ENCODE peak calls at places on chromosomes 1 and 21, in five cellular contexts. N, X, W, U and Y are unnamed samples.
A peak's percentile ranks its signal among the peaks of the same experiment; 100 is the strongest.

GRCh38 chr1:202501281-202501680 is 152.8 kb downstream of the PPP1R12B start:
- DNase-seq in U (peak; percentile 31), X (no peak), N (peak; percentile 41), W (peak; percentile 13), Y (peak; percentile 28)

GRCh38 chr1:17887646-17888395 is 132.7 kb downstream of the ACTL8 start:
- DNase-seq in N (no peak), W (no peak), U (no peak), X (no peak), Y (no peak)

GRCh38 chr1:173024543-173024942 is 26.2 kb downstream of the TNFSF18 start:
- DNase-seq in X (no peak), W (no peak), U (peak; percentile 62), N (no peak), Y (no peak)

GRCh38 chr21:44582055-44582454 is 1.7 kb upstream of the KRTAP10-5 start:
- DNase-seq in W (no peak), N (no peak), X (no peak), U (no peak), Y (no peak)

GRCh38 chr1:45196863-45197262 is 9.5 kb downstream of the ZSWIM5 start:
- DNase-seq in X (no peak), U (no peak), N (no peak), W (no peak), Y (no peak)

GRCh38 chr1:245448858-245449534 is 294.2 kb downstream of the KIF26B start:
- DNase-seq in X (no peak), U (no peak), W (no peak), N (no peak), Y (no peak)

GRCh38 chr1:204116539-204116938 is 35.3 kb downstream of the ETNK2 start:
- DNase-seq in W (no peak), U (no peak), N (no peak), X (no peak), Y (no peak)

GRCh38 chr1:158969855-158970254 is 38.5 kb downstream of the PYHIN1 start:
- DNase-seq in U (no peak), N (no peak), X (no peak), W (no peak), Y (no peak)

GRCh38 chr1:57520743-57521142 is 96.9 kb upstream of the DAB1 start:
- DNase-seq in N (no peak), U (no peak), X (no peak), W (no peak), Y (peak; percentile 16)

GRCh38 chr1:21885236-21886037 is 51.7 kb downstream of the HSPG2 start:
- DNase-seq in U (no peak), W (no peak), N (no peak), X (no peak), Y (no peak)

GRCh38 chr1:150168960-150169565 is 19.3 kb downstream of the PLEKHO1 start:
- DNase-seq in W (peak; percentile 87), X (no peak), U (peak; percentile 47), N (peak; percentile 65), Y (peak; percentile 77)

GRCh38 chr1:214296860-214297699 is 16.1 kb downstream of the SMYD2 start:
- DNase-seq in U (no peak), X (no peak), N (no peak), W (no peak), Y (peak; percentile 70)

GRCh38 chr1:17239420-17239819 is 9.5 kb upstream of the PADI3 start:
- DNase-seq in N (peak; percentile 91), X (peak; percentile 32), U (peak; percentile 45), W (peak; percentile 85), Y (peak; percentile 96)

GRCh38 chr21:24395320-24395933 is 1211.9 kb downstream of the MRPL39 start:
- DNase-seq in U (no peak), N (no peak), W (no peak), X (no peak), Y (no peak)

GRCh38 chr21:45867041-45867630 is 114.4 kb upstream of the COL6A1 start:
- DNase-seq in X (no peak), W (no peak), U (no peak), N (no peak), Y (no peak)

GRCh38 chr21:27076035-27076434 is 109.1 kb upstream of the ADAMTS5 start:
- DNase-seq in N (no peak), U (no peak), X (no peak), W (no peak), Y (no peak)

GRCh38 chr21:26072891-26073615 is 97.5 kb downstream of the APP start:
- DNase-seq in U (no peak), W (no peak), X (no peak), N (no peak), Y (no peak)

GRCh38 chr1:155207578-155208405 is at the start of gene THBS3:
- DNase-seq in U (no peak), X (no peak), W (no peak), N (no peak), Y (peak; percentile 61)

GRCh38 chr1:156112276-156113137 is 2.0 kb upstream of the LMNA start:
- DNase-seq in U (no peak), N (no peak), W (no peak), X (no peak), Y (no peak)

GRCh38 chr21:17576080-17576835 is 36.4 kb downstream of the BTG3 start:
- DNase-seq in N (no peak), X (no peak), U (no peak), W (no peak), Y (no peak)

GRCh38 chr1:98839840-98840239 is 164.8 kb downstream of the PLPPR5 start:
- DNase-seq in X (no peak), U (no peak), W (no peak), N (no peak), Y (no peak)

GRCh38 chr1:223706077-223706988 is 6.0 kb upstream of the CAPN2 start:
- DNase-seq in X (no peak), U (peak; percentile 44), W (peak; percentile 4), N (peak; percentile 85), Y (no peak)

GRCh38 chr1:181179980-181180964 is 91.8 kb downstream of the IER5 start:
- DNase-seq in N (no peak), X (peak; percentile 4), W (no peak), U (no peak), Y (peak; percentile 83)

GRCh38 chr1:14724697-14725096 is 126.2 kb downstream of the KAZN start:
- DNase-seq in W (no peak), X (no peak), U (no peak), N (no peak), Y (no peak)

GRCh38 chr1:22024485-22025367 is 23.3 kb downstream of the CELA3A start:
- DNase-seq in N (peak; percentile 73), W (peak; percentile 70), U (peak; percentile 72), X (no peak), Y (peak; percentile 81)

GRCh38 chr1:247966520-247967204 is 1.6 kb downstream of the OR2AK2 start:
- DNase-seq in X (peak; percentile 31), W (no peak), N (no peak), U (no peak), Y (no peak)

GRCh38 chr1:226628624-226629155 is 80.1 kb downstream of the STUM start:
- DNase-seq in X (no peak), U (no peak), W (no peak), N (no peak), Y (no peak)

GRCh38 chr1:190175320-190175719 is 302.3 kb downstream of the BRINP3 start:
- DNase-seq in X (no peak), W (no peak), U (no peak), N (no peak), Y (no peak)

GRCh38 chr1:173301507-173301906 is 94.4 kb upstream of the TNFSF4 start:
- DNase-seq in X (no peak), N (no peak), U (no peak), W (peak; percentile 28), Y (no peak)

DNA sequence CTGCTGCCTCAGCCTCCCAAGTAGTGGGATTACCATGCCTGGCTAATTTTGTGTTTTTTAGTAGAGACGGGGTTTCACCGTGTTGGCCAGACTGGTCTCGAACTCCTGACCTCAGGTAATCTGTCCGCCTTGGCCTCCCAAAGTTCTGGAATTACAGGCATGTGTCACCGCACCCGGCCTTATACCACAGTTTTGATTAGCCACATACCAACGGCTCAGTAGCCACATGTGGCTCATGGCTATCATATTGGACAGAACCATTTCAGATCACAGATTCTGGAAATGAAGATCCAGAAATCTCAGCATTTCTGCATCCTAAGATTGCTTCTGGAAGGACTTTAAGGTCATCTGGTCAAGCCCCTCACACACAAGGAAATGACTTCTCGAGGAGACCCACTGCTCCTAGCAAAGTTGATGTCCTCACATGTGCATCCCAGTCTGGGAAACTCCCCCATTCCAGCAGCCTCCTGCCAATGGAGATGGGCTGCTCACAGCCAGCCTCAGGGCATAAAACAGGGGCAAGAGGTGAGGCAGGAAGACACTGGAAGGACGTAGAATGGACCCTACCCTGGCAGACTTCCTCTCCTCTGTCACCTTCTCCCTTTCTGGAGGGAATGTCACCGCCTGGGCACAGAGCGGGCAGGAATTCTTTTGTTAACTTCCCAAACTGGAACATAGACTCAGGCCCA is 17.5 kb upstream of the CITED4 start:
- DNase-seq in X (no peak), W (no peak), N (no peak), U (no peak), Y (no peak)
- TF ChIP-seq CTCF in X (no peak), W (no peak), N (no peak), U (no peak), Y (no peak)

DNA sequence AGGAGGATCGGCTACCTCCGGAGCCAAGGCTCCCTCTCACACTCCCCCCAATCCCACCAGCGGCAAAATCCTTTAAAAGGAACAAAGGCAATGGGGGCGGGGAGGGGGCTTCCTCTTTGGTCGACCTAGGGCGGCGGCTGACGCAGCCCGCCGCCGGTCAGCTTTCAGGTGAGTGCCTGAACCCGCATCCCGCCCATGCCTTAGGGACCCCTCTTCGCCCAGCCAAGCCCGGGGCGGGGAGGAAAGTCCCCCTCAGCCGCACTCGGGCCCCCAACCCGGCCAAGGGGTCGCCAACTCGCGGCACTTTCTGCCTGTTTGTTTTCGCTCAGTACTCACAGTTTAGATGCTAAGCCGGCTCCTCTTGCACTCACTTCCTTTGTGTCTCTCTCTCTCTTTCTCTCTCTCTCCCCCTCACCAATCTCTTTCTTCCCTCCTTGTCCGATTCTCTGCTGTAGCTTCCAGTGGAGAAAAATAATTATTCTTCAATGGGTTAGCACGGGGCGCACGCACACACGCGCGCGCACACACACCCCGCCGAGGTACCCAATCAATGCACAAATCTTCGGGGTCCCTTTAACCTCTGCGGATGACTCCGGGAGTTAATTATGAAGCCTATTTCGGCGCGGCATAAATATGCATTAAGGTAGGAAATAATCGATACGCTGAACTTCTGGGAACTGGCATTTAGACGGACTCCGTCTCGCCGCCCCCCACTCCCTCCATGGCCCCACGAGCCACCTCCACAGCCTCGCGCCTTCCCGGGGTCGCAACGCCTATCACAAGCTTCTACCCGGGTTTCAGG is at the start of gene BLACAT1:
- DNase-seq in U (no peak), X (no peak), N (no peak), W (no peak), Y (peak; percentile 72)
- TF ChIP-seq JUNB in U (no peak), X (no peak), N (no peak), W (no peak), Y (no peak)

GRCh38 chr1:38046884-38047602 is 450 bp upstream of the POU3F1 start:
- DNase-seq in X (no peak), N (peak; percentile 68), W (peak; percentile 97), U (peak; percentile 47), Y (peak; percentile 90)
- TF ChIP-seq CTCF in X (no peak), N (no peak), W (no peak), U (peak; percentile 38), Y (no peak)

GRCh38 chr1:36912365-36912840 is 121.9 kb downstream of the GRIK3 start:
- DNase-seq in X (no peak), U (no peak), N (no peak), W (no peak), Y (no peak)

GRCh38 chr1:36911631-36912364 is 122.5 kb downstream of the GRIK3 start:
- DNase-seq in U (no peak), N (no peak), W (no peak), X (no peak), Y (no peak)

GRCh38 chr1:36913016-36913415 is 121.3 kb downstream of the GRIK3 start:
- DNase-seq in N (no peak), X (no peak), U (no peak), W (no peak), Y (no peak)

GRCh38 chr1:36910886-36911540 is 123.3 kb downstream of the GRIK3 start:
- DNase-seq in X (no peak), N (no peak), U (no peak), W (no peak), Y (no peak)

GRCh38 chr1:36913523-36914060 is 120.7 kb downstream of the GRIK3 start:
- DNase-seq in W (no peak), N (no peak), U (no peak), X (no peak), Y (peak; percentile 34)
- TF ChIP-seq JUNB in W (no peak), N (no peak), U (no peak), X (no peak), Y (no peak)